ENCODE peak calls at places on chromosomes 6 and 20, in six cellular contexts. T is cardiac muscle cell, Q is cardiac fibroblast, C is fibroblast of villous mesenchyme, S is heart right ventricle, Z is AG04449. E is an unnamed sample.

GRCh38 chr20:57627972-57628650 is 7.9 kb upstream of the ZBP1 start:
- DNase-seq in T (peak; percentile 91), Q (peak; percentile 86), C (peak; percentile 51), S (peak; percentile 76), Z (no peak), E (peak; percentile 49)

GRCh38 chr20:62864207-62864606 is 2.6 kb upstream of the TCFL5 start:
- DNase-seq in T (no peak), Q (no peak), C (no peak), S (no peak), Z (no peak), E (no peak)

GRCh38 chr6:125717120-125717731 is 32.2 kb upstream of the HEY2 start:
- DNase-seq in T (no peak), Q (no peak), C (peak; percentile 5), S (no peak), Z (no peak), E (no peak)

GRCh38 chr6:27091661-27092315 is 155.7 kb upstream of the PRSS16 start:
- DNase-seq in T (peak; percentile 91), Q (peak; percentile 88), C (peak; percentile 84), S (no peak), Z (peak; percentile 88), E (no peak)

GRCh38 chr20:35269055-35269781 is 8.7 kb downstream of the MMP24OS start:
- DNase-seq in T (peak; percentile 72), Q (peak; percentile 70), C (peak; percentile 50), S (peak; percentile 52), Z (no peak), E (peak; percentile 48)

GRCh38 chr6:14053776-14054175 is 63.8 kb upstream of the CD83 start:
- DNase-seq in T (no peak), Q (no peak), C (no peak), S (no peak), Z (no peak), E (no peak)

GRCh38 chr6:91659881-91660280 is 1073.0 kb upstream of the MAP3K7 start:
- DNase-seq in T (no peak), Q (no peak), C (no peak), S (no peak), Z (no peak), E (no peak)

GRCh38 chr6:116020738-116021137 is 40.0 kb downstream of the FRK start:
- DNase-seq in T (no peak), Q (no peak), C (no peak), S (no peak), Z (no peak), E (no peak)

GRCh38 chr6:135667694-135668455 is 170.3 kb upstream of the AHI1 start:
- DNase-seq in T (peak; percentile 38), Q (peak; percentile 29), C (peak; percentile 58), S (peak; percentile 40), Z (no peak), E (no peak)

GRCh38 chr6:145964948-145965366 is 799 bp upstream of the SHPRH start:
- DNase-seq in T (no peak), Q (no peak), C (no peak), S (no peak), Z (no peak), E (no peak)

GRCh38 chr6:11224966-11225463 is 7.5 kb downstream of the NEDD9 start:
- DNase-seq in T (no peak), Q (no peak), C (no peak), S (no peak), Z (no peak), E (no peak)

GRCh38 chr20:56032251-56032650 is 26.9 kb upstream of the CBLN4 start:
- DNase-seq in T (peak; percentile 0), Q (no peak), C (peak; percentile 2), S (no peak), Z (no peak), E (no peak)

GRCh38 chr6:101761124-101761601 is 367.7 kb downstream of the GRIK2 start:
- DNase-seq in T (peak; percentile 95), Q (peak; percentile 94), C (peak; percentile 93), S (no peak), Z (peak; percentile 67), E (no peak)

GRCh38 chr6:134539865-134540323 is 222.0 kb upstream of the SGK1 start:
- DNase-seq in T (peak; percentile 77), Q (peak; percentile 75), C (no peak), S (peak; percentile 51), Z (no peak), E (no peak)

GRCh38 chr6:47655719-47656595 is 42.4 kb upstream of the ADGRF4 start:
- DNase-seq in T (peak; percentile 52), Q (peak; percentile 37), C (peak; percentile 40), S (no peak), Z (no peak), E (no peak)

DNA sequence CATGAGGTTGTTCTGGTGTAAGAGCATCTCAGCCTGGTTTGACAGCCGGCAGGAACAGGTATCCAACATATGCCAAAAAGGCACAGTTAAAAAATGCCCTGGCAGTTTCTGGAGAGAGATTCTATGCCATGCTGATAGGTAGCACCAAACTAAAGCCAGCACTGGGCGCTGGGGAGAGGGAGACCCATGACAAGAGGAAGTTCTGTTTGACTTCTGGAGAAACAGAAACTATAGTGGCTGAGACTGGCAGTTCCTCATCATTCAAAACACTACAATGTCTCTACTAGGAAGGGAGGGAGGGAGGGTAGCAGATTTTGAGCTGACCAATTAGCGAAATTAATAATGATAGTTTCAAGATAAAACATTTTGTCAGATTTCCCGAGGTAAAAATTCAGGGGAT is 174.1 kb downstream of the ADAT2 start:
- DNase-seq in T (no peak), Q (no peak), C (no peak), S (no peak), Z (no peak), E (no peak)
- TF ChIP-seq CTCF in T (no peak), Q (no peak), C (no peak), S (no peak), Z (no peak), E (no peak)

GRCh38 chr6:73290435-73290834 is 27.4 kb upstream of the KHDC1 start:
- DNase-seq in T (no peak), Q (no peak), C (no peak), S (no peak), Z (no peak), E (no peak)

GRCh38 chr6:73282876-73283275 is 19.9 kb upstream of the KHDC1 start:
- DNase-seq in T (no peak), Q (no peak), C (no peak), S (no peak), Z (no peak), E (no peak)

GRCh38 chr6:73286752-73287151 is 23.8 kb upstream of the KHDC1 start:
- DNase-seq in T (no peak), Q (no peak), C (peak; percentile 27), S (no peak), Z (no peak), E (no peak)

GRCh38 chr6:73285674-73286283 is 22.8 kb upstream of the KHDC1 start:
- DNase-seq in T (peak; percentile 74), Q (peak; percentile 77), C (peak; percentile 72), S (no peak), Z (peak; percentile 9), E (no peak)
- TF ChIP-seq CTCF in T (peak; percentile 53), Q (peak; percentile 47), C (peak; percentile 64), S (peak; percentile 17), Z (peak; percentile 42), E (no peak)

GRCh38 chr6:43391448-43392031 is 22.1 kb upstream of the ZNF318 start:
- DNase-seq in T (no peak), Q (no peak), C (peak; percentile 64), S (no peak), Z (no peak), E (peak; percentile 57)

GRCh38 chr6:43383021-43383667 is 13.7 kb upstream of the ZNF318 start:
- DNase-seq in T (peak; percentile 68), Q (peak; percentile 59), C (no peak), S (no peak), Z (peak; percentile 24), E (no peak)

GRCh38 chr6:43389713-43390265 is 20.3 kb upstream of the ZNF318 start:
- DNase-seq in T (no peak), Q (no peak), C (no peak), S (no peak), Z (no peak), E (no peak)

DNA sequence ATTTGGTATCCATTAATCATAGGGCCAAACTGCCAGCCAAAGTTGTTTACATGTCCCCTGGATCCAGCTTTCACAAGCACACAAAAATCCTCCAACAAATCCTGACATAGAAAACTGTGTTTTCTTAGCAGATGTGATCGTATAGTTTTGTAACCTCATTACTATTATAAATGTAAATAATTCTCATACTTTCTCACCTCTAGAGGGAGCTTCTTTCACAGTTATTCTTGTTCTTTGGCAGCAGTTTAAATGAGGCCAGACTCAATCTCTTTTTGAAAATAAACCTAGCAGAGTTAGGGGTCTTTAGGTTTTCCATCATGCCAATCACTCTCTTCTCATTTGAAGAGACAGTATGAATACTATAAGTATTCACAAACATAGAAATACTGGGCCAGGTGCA is 17.0 kb upstream of the ZNF318 start:
- DNase-seq in T (no peak), Q (no peak), C (no peak), S (no peak), Z (no peak), E (no peak)
- TF ChIP-seq CTCF in T (no peak), Q (no peak), C (no peak), S (peak; percentile 39), Z (peak; percentile 6), E (peak; percentile 69)

GRCh38 chr6:69914015-69914485 is 47.7 kb downstream of the COL19A1 start:
- DNase-seq in T (no peak), Q (no peak), C (no peak), S (no peak), Z (no peak), E (no peak)
- TF ChIP-seq CTCF in T (no peak), Q (no peak), C (no peak), S (no peak), Z (no peak), E (no peak)

GRCh38 chr6:20879121-20879520 is 344.9 kb downstream of the CDKAL1 start:
- DNase-seq in T (no peak), Q (no peak), C (no peak), S (no peak), Z (no peak), E (no peak)

GRCh38 chr6:20876016-20876415 is 341.8 kb downstream of the CDKAL1 start:
- DNase-seq in T (peak; percentile 50), Q (peak; percentile 40), C (peak; percentile 71), S (no peak), Z (peak; percentile 37), E (no peak)

GRCh38 chr6:20873425-20874190 is 339.4 kb downstream of the CDKAL1 start:
- DNase-seq in T (peak; percentile 40), Q (peak; percentile 50), C (no peak), S (no peak), Z (no peak), E (no peak)

GRCh38 chr6:20877008-20877937 is 343.0 kb downstream of the CDKAL1 start:
- DNase-seq in T (peak; percentile 78), Q (peak; percentile 78), C (peak; percentile 93), S (no peak), Z (peak; percentile 79), E (no peak)

DNA sequence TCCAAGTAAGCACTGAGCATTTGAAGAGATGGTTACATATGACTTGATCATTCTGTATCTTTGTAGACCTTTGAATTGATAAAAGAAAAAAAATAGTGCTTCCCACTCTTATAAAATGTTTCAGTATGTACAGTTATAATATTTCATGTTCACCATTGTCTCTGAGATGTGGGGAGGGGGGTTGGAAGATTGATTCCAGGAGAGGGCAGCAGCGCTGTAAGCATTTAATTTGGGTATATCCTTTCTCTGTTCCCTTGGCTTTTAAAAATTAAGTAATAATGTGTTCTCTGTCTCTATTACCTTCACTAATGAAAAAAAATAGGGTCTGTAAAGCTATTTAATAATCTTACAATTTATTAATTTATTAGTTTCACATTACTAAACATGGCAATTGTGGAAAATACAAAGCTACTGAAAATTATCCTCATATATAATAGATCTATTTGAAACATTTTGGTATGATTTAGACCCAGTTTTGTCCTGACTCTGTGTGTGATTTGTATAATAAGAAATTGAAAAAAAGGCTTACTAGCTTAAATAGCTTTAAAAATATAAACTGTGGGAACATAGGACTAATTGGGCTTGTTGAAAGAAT is 341.2 kb downstream of the CDKAL1 start:
- DNase-seq in T (peak; percentile 74), Q (peak; percentile 78), C (peak; percentile 54), S (no peak), Z (no peak), E (no peak)
- TF ChIP-seq CTCF in T (peak; percentile 57), Q (peak; percentile 44), C (peak; percentile 46), S (peak; percentile 9), Z (peak; percentile 25), E (no peak)